ENCODE peak calls at places on chromosomes 1 and 21, in ten cellular contexts. K is Caco-2, N is spleen, L is colonic mucosa, G is cardiac muscle cell, V is stomach, P is kidney epithelial cell, U is A549, W is IMR-90, T is psoas muscle. X is an unnamed sample.

GRCh38 chr1:197467881-197468280 is 199.8 kb downstream of the CRB1 start:
- DNase-seq in K (no peak), N (no peak), L (no peak), G (peak), V (no peak), P (no peak), U (no peak), W (peak), T (no peak), X (no peak)

GRCh38 chr1:15788624-15789301 is 18.7 kb downstream of the UQCRHL start:
- DNase-seq in K (no peak), N (no peak), L (no peak), G (peak), V (no peak), P (no peak), U (no peak), W (peak), T (no peak), X (peak)

GRCh38 chr1:218665216-218665615 is 320.1 kb downstream of the TGFB2 start:
- DNase-seq in K (no peak), N (no peak), L (peak), G (peak), V (no peak), P (no peak), U (peak), W (peak), T (peak), X (no peak)

GRCh38 chr1:59242345-59242744 is 54.5 kb upstream of the FGGY start:
- DNase-seq in K (no peak), N (no peak), L (no peak), G (no peak), V (no peak), P (no peak), U (no peak), W (no peak), T (no peak), X (no peak)

GRCh38 chr1:6473974-6474814 is 8.2 kb upstream of the TNFRSF25 start:
- DNase-seq in K (peak), N (no peak), L (peak), G (no peak), V (no peak), P (no peak), U (no peak), W (no peak), T (no peak), X (no peak)

GRCh38 chr21:33395866-33396265 is 7.3 kb upstream of the IFNGR2 start:
- DNase-seq in K (no peak), N (no peak), L (no peak), G (no peak), V (no peak), P (no peak), U (no peak), W (peak), T (no peak), X (no peak)

GRCh38 chr1:153537376-153537730 is 1.6 kb upstream of the S100A6 start:
- DNase-seq in K (no peak), N (peak), L (peak), G (no peak), V (no peak), P (no peak), U (no peak), W (no peak), T (no peak), X (no peak)

GRCh38 chr1:157286096-157286495 is 147.9 kb upstream of the ETV3 start:
- DNase-seq in K (no peak), N (no peak), L (no peak), G (no peak), V (no peak), P (no peak), U (no peak), W (no peak), T (no peak), X (no peak)

GRCh38 chr1:210246447-210246846 is 13.9 kb downstream of the SERTAD4 start:
- DNase-seq in K (no peak), N (no peak), L (no peak), G (peak), V (no peak), P (no peak), U (no peak), W (peak), T (no peak), X (peak)

GRCh38 chr1:25621876-25622275 is 5.3 kb downstream of the MAN1C1 start:
- DNase-seq in K (no peak), N (no peak), L (no peak), G (no peak), V (no peak), P (no peak), U (no peak), W (no peak), T (no peak), X (no peak)

GRCh38 chr1:25620211-25620610 is 3.6 kb downstream of the MAN1C1 start:
- DNase-seq in K (no peak), N (no peak), L (no peak), G (no peak), V (no peak), P (no peak), U (no peak), W (no peak), T (no peak), X (no peak)

GRCh38 chr1:25619101-25619890 is 2.7 kb downstream of the MAN1C1 start:
- DNase-seq in K (peak), N (no peak), L (peak), G (peak), V (no peak), P (no peak), U (no peak), W (peak), T (peak), X (peak)

GRCh38 chr1:25622526-25622925 is 5.9 kb downstream of the MAN1C1 start:
- DNase-seq in K (no peak), N (no peak), L (no peak), G (no peak), V (no peak), P (no peak), U (no peak), W (no peak), T (no peak), X (no peak)

DNA sequence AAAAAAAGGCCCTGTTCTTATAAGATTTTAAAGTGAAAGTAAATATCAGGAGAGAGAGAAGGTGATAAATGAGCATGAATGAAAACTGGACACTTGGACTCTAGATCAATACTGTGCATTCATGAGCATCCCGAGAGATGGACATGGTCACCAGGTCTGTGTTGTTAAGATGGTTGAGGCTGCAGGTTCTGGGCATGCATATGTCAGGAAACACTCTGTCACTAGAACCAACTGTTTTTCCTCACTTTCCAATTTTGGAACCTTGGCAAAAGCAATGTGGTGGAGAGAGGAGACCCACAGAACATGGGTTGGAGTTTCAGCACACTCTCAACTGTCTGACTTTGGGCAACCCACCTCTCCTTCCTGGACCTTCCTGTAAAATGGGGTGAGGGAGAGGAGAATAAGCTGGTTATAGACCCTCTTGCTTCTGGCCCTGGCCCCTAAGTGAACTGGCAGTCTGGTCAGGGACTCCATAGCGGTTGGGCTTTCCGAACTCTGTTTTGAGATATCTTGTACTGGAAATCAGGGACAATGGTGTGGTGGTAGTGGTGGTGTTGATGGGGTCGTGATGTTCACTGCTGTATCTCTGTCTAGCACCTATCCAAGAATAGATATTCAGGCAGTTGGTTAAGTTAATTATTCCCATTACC is 4.2 kb downstream of the MAN1C1 start:
- DNase-seq in K (no peak), N (no peak), L (no peak), G (no peak), V (no peak), P (no peak), U (no peak), W (no peak), T (no peak), X (no peak)
- H3K4me3 ChIP-seq in K (no peak), N (no peak), L (no peak), G (peak), V (peak), P (no peak), U (no peak), W (no peak), T (no peak), X (no peak)

GRCh38 chr1:199684686-199685273 is 342.7 kb upstream of the NR5A2 start:
- DNase-seq in K (no peak), N (no peak), L (peak), G (peak), V (no peak), P (no peak), U (peak), W (peak), T (no peak), X (peak)
- TF ChIP-seq CTCF in K (peak), N (peak), L (peak), G (peak), V (peak), P (peak), U (peak), W (peak), T (peak), X (peak)

GRCh38 chr1:25516686-25517085 is 26.7 kb upstream of the LDLRAP1 start:
- DNase-seq in K (no peak), N (no peak), L (no peak), G (no peak), V (no peak), P (no peak), U (no peak), W (no peak), T (no peak), X (no peak)
- H3K4me3 ChIP-seq in K (no peak), N (no peak), L (no peak), G (no peak), V (no peak), P (no peak), U (no peak), W (no peak), T (no peak), X (no peak)

GRCh38 chr1:117289316-117289715 is 77.9 kb upstream of the MAN1A2 start:
- DNase-seq in K (no peak), N (no peak), L (no peak), G (no peak), V (no peak), P (no peak), U (no peak), W (no peak), T (no peak), X (no peak)

GRCh38 chr1:117286562-117286961 is 75.8 kb upstream of the VTCN1 start:
- DNase-seq in K (no peak), N (no peak), L (no peak), G (no peak), V (no peak), P (no peak), U (no peak), W (no peak), T (no peak), X (no peak)

GRCh38 chr1:117284408-117285215 is 73.9 kb upstream of the VTCN1 start:
- DNase-seq in K (peak), N (no peak), L (peak), G (peak), V (no peak), P (peak), U (peak), W (peak), T (no peak), X (peak)
- TF ChIP-seq CTCF in K (peak), N (no peak), L (peak), G (peak), V (peak), P (peak), U (peak), W (peak), T (peak), X (peak)

DNA sequence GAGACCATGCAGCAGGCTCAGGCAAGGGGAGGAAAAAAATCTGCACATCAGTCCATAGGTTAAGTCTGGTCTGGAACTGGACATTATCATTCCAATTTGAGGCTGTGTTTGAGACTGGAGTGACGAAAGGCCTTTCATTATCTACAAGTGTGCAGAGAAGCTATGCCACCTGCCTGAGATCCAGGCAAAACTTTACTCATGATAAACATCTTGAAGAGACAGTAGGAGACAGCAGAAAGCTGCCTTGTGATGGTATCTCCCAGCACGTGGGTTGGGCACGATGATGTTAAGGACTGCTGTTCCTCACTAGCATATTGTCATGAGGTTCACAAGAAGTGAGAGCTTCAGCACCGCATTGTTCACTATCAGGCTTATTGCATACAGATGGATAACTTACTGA is 126.4 kb downstream of the PLXNA2 start:
- DNase-seq in K (no peak), N (no peak), L (no peak), G (no peak), V (no peak), P (no peak), U (no peak), W (no peak), T (no peak), X (no peak)
- H3K4me3 ChIP-seq in K (no peak), N (no peak), L (no peak), G (no peak), V (no peak), P (no peak), U (no peak), W (no peak), T (no peak), X (no peak)

GRCh38 chr1:207888647-207889046 is 22.3 kb downstream of the CD34 start:
- DNase-seq in K (no peak), N (no peak), L (no peak), G (peak), V (peak), P (no peak), U (no peak), W (no peak), T (peak), X (no peak)
- TF ChIP-seq CTCF in K (no peak), N (no peak), L (no peak), G (peak), V (no peak), P (no peak), U (no peak), W (no peak), T (no peak), X (no peak)

X was measured in A673.